ENCODE peak calls at places on chromosomes 2 and 18, in eight cellular contexts. G is kidney epithelial cell, R is fibroblast of lung, M is cardiac fibroblast, T is body of pancreas, C is foreskin fibroblast, B is bronchial epithelial cell, D is astrocyte of the spinal cord. Q is an unnamed sample.

GRCh38 chr2:234488913-234489451 is 7.9 kb downstream of the ARL4C start:
- DNase-seq in D (no peak), G (no peak), M (no peak), B (no peak), R (no peak), T (no peak), C (no peak), Q (no peak)

GRCh38 chr18:12335503-12335902 is 27.5 kb downstream of the TUBB6 start:
- DNase-seq in R (no peak), B (no peak), T (no peak), M (no peak), G (no peak), C (no peak), D (no peak), Q (no peak)

GRCh38 chr18:39506581-39506980 is 1941.0 kb upstream of the CELF4 start:
- DNase-seq in R (no peak), G (no peak), B (no peak), M (no peak), T (no peak), C (no peak), D (no peak), Q (no peak)

GRCh38 chr2:44342854-44343253 is 18.4 kb downstream of the PREPL start:
- DNase-seq in C (no peak), T (peak), B (peak), R (peak), M (peak), D (no peak), G (no peak), Q (no peak)

GRCh38 chr2:187009483-187010239 is 160.7 kb upstream of the ZSWIM2 start:
- DNase-seq in M (no peak), T (no peak), D (no peak), G (no peak), C (no peak), R (no peak), B (peak), Q (no peak)

GRCh38 chr2:65026154-65026553 is 30.1 kb upstream of the CEP68 start:
- DNase-seq in R (no peak), G (no peak), B (no peak), D (no peak), M (no peak), C (no peak), T (no peak), Q (no peak)

GRCh38 chr2:203328735-203329549 is 748 bp downstream of the ABI2 start:
- DNase-seq in C (peak), R (peak), M (peak), G (no peak), T (peak), D (peak), B (peak), Q (peak)

GRCh38 chr18:36899289-36899688 is 70.4 kb downstream of the KIAA1328 start:
- DNase-seq in R (peak), C (peak), B (peak), G (no peak), T (no peak), D (peak), M (no peak), Q (peak)

GRCh38 chr18:62425465-62426190 is 97.2 kb upstream of the ZCCHC2 start:
- DNase-seq in M (peak), C (peak), D (peak), B (peak), G (peak), T (peak), R (peak), Q (peak)

GRCh38 chr18:28086530-28087172 is 90.3 kb downstream of the CDH2 start:
- DNase-seq in R (peak), D (peak), G (no peak), C (peak), B (no peak), T (no peak), M (peak), Q (peak)

GRCh38 chr18:28013064-28013463 is 163.9 kb downstream of the CDH2 start:
- DNase-seq in G (no peak), D (no peak), R (peak), M (peak), C (no peak), B (peak), T (no peak), Q (peak)

GRCh38 chr2:43484323-43484930 is 111.4 kb downstream of the THADA start:
- DNase-seq in B (peak), R (peak), C (peak), T (no peak), D (peak), G (peak), M (peak), Q (peak)

GRCh38 chr2:127569274-127570065 is 34.0 kb downstream of the MYO7B start:
- DNase-seq in T (no peak), B (peak), D (peak), C (peak), G (peak), M (peak), R (peak), Q (peak)

GRCh38 chr18:78293940-78294401 is 685.6 kb upstream of the SALL3 start:
- DNase-seq in B (no peak), G (peak), D (no peak), M (no peak), R (no peak), C (no peak), T (no peak), Q (no peak)

GRCh38 chr2:19942199-19942598 is 40.4 kb upstream of the TTC32 start:
- DNase-seq in D (no peak), G (no peak), R (no peak), T (no peak), C (no peak), M (peak), B (no peak), Q (no peak)

GRCh38 chr18:58541137-58541788 is 87.6 kb downstream of the ALPK2 start:
- DNase-seq in D (no peak), T (no peak), C (no peak), R (peak), G (no peak), B (peak), M (peak), Q (no peak)

GRCh38 chr2:9278439-9278838 is 71.8 kb downstream of the ASAP2 start:
- DNase-seq in B (no peak), D (no peak), R (no peak), M (no peak), T (no peak), G (no peak), C (no peak), Q (no peak)

GRCh38 chr18:5059540-5060032 is 137.5 kb downstream of the AKAIN1 start:
- DNase-seq in C (no peak), D (no peak), M (no peak), B (no peak), G (no peak), T (no peak), R (no peak), Q (no peak)

GRCh38 chr2:168712053-168712452 is 90.4 kb upstream of the NOSTRIN start:
- DNase-seq in T (no peak), M (no peak), R (no peak), B (no peak), D (no peak), G (no peak), C (no peak), Q (no peak)

GRCh38 chr2:119436993-119437772 is 5.5 kb downstream of the TMEM37 start:
- DNase-seq in R (no peak), M (no peak), B (no peak), C (no peak), G (no peak), T (no peak), D (no peak), Q (no peak)

GRCh38 chr2:109020217-109020637 is 31.2 kb upstream of the EDAR start:
- DNase-seq in M (peak), R (peak), T (no peak), C (peak), B (no peak), G (no peak), D (peak), Q (peak)

GRCh38 chr2:23944527-23944926 is 4.3 kb downstream of the UBXN2A start:
- DNase-seq in R (no peak), B (no peak), T (peak), G (no peak), M (peak), C (no peak), D (no peak), Q (no peak)

GRCh38 chr2:98691307-98691706 is 39.6 kb downstream of the MGAT4A start:
- DNase-seq in C (no peak), T (no peak), M (peak), R (no peak), G (peak), D (no peak), B (peak), Q (no peak)

GRCh38 chr2:32166115-32166549 is 468 bp downstream of the SLC30A6 start:
- DNase-seq in R (no peak), M (no peak), B (no peak), T (no peak), G (no peak), C (no peak), D (no peak), Q (no peak)

GRCh38 chr18:47604041-47604440 is 326.4 kb downstream of the SMAD2 start:
- DNase-seq in T (no peak), B (no peak), G (no peak), D (no peak), M (no peak), R (no peak), C (no peak), Q (no peak)

GRCh38 chr2:88239781-88240180 is 69.6 kb downstream of the THNSL2 start:
- DNase-seq in R (no peak), M (no peak), T (no peak), G (no peak), C (no peak), D (no peak), B (no peak), Q (no peak)

GRCh38 chr2:233974530-233975071 is 57.4 kb downstream of the TRPM8 start:
- DNase-seq in B (peak), M (peak), G (peak), R (peak), C (peak), T (peak), D (peak), Q (peak)

GRCh38 chr2:36485521-36485920 is 112.4 kb downstream of the FEZ2 start:
- DNase-seq in C (peak), R (peak), G (peak), M (peak), D (peak), T (peak), B (peak), Q (peak)

GRCh38 chr2:86201951-86202692 is 2.9 kb downstream of the MRPL35 start:
- DNase-seq in D (no peak), T (no peak), B (no peak), R (peak), G (no peak), C (no peak), M (peak), Q (peak)

GRCh38 chr2:234422895-234423505 is 73.9 kb downstream of the ARL4C start:
- DNase-seq in M (no peak), G (no peak), B (peak), R (no peak), D (peak), T (no peak), C (no peak), Q (no peak)

GRCh38 chr18:50817898-50818250 is 1.9 kb downstream of the MRO start:
- DNase-seq in C (peak), M (peak), G (no peak), T (no peak), R (peak), D (peak), B (no peak), Q (peak)

GRCh38 chr2:203594541-203594940 is 59.4 kb upstream of the RAPH1 start:
- DNase-seq in D (peak), M (peak), B (no peak), C (no peak), T (no peak), G (no peak), R (peak), Q (peak)

GRCh38 chr18:48007955-48008701 is 77.7 kb upstream of the SMAD2 start:
- DNase-seq in M (peak), T (peak), R (no peak), B (no peak), G (no peak), C (no peak), D (peak), Q (no peak)

GRCh38 chr2:226795281-226796011 is 4.2 kb downstream of the IRS1 start:
- DNase-seq in G (no peak), C (peak), M (no peak), R (peak), T (peak), B (no peak), D (peak), Q (no peak)
- TF ChIP-seq CTCF in G (no peak), C (peak), M (peak), R (peak), T (no peak), B (peak), D (peak), Q (peak)

GRCh38 chr2:1731963-1732768 is 12.1 kb downstream of the PXDN start:
- DNase-seq in T (no peak), D (no peak), C (peak), R (peak), G (peak), M (peak), B (no peak), Q (peak)
- H3K4me3 ChIP-seq in T (no peak), D (no peak), C (no peak), R (no peak), G (no peak), M (no peak), B (no peak), Q (no peak)

DNA sequence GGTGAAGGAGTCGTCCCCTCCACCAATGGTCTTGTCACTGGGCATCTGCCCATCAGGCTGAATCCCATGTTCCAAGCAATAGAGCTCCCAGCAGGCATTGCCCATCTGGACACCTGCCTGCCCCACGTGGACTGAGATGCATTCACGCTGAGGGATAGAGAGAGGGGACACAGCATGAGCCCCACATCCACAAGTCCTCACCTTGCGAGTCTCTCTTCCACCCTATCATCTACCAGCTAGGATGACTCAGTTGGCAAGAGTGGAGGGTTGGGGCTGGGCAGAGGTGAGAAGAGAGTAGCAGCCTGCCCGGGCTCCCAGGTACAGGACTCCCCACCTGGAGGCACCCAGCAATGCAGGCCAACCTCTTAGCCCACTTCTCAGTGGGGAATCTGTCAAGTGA is 959 bp upstream of the TUBA4B start:
- DNase-seq in C (no peak), M (no peak), T (peak), D (no peak), R (no peak), B (peak), G (no peak), Q (no peak)
- TF ChIP-seq CTCF in C (no peak), M (no peak), T (no peak), D (no peak), R (no peak), B (peak), G (no peak), Q (no peak)

GRCh38 chr18:3251963-3252277 is 4.3 kb downstream of the MYL12A start:
- DNase-seq in M (peak), R (no peak), D (no peak), C (no peak), T (no peak), B (no peak), G (no peak), Q (peak)
- H3K4me3 ChIP-seq in M (no peak), R (no peak), D (no peak), C (peak), T (no peak), B (no peak), G (no peak), Q (no peak)

GRCh38 chr2:160408205-160408561 is 85.4 kb downstream of the RBMS1 start:
- DNase-seq in B (no peak), D (no peak), R (no peak), T (no peak), M (no peak), C (no peak), G (no peak), Q (no peak)

GRCh38 chr2:160409480-160409879 is 84.1 kb downstream of the RBMS1 start:
- DNase-seq in M (peak), D (no peak), G (no peak), R (no peak), B (no peak), T (no peak), C (no peak), Q (peak)

GRCh38 chr2:160406591-160407392 is 86.8 kb downstream of the RBMS1 start:
- DNase-seq in M (peak), B (peak), R (peak), T (peak), C (peak), G (peak), D (peak), Q (peak)

GRCh38 chr2:160407393-160408204 is 86.0 kb downstream of the RBMS1 start:
- DNase-seq in R (peak), C (peak), M (peak), T (peak), G (no peak), D (peak), B (no peak), Q (peak)

DNA sequence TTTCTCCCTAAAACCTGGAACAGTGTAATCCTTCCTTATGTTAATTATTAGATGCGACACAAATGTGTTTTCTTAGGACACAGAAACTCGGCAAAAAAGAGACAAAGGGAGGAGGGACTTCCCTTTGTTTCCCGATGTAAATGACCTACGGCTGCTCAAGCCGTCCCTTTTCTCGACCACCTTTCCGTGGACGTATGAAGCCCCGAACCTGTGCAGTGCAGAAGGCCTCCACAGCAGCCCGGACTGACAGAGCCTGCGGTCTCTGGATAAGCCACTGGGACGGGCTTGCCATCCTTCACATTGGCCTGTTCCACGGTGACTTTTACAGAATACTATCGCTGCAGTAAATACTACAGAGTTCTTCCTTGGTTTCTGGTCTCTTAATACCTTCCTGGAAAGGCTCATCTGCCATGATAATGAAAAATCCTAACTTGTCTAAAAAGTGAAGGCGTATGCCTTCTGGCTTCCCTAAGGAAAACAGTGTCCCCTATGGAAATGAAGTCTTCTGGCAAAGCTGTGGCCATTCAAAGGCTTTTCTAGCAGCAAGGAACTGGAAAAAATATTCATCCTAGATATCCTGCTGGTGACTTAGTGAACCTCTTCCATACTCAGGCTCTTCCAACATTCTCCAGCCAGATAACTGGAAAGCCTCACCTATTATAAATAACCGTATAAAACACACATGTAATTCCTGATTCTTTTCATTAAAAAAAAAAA is 84.9 kb downstream of the RBMS1 start:
- DNase-seq in B (no peak), C (no peak), T (no peak), D (no peak), R (no peak), G (no peak), M (no peak), Q (peak)
- TF ChIP-seq CTCF in B (no peak), C (no peak), T (no peak), D (no peak), R (no peak), G (no peak), M (peak), Q (peak)

Q was measured in fibroblast of the aortic adventitia.